ENCODE peak calls at places on chromosomes 4 and X, in six cellular contexts. T, J, R, B, M and N are unnamed samples.

GRCh38 chrX:65874765-65875164 is 165.1 kb downstream of the VSIG4 start:
- DNase-seq in B (no peak), T (no peak), R (no peak), J (no peak), M (no peak), N (no peak)

GRCh38 chr4:170139764-170140163 is 50.0 kb upstream of the AADAT start:
- DNase-seq in T (peak; percentile 73), J (no peak), B (peak; percentile 17), R (no peak), M (no peak), N (no peak)

GRCh38 chrX:154049209-154050112 is 29.8 kb upstream of the IRAK1 start:
- DNase-seq in R (no peak), J (no peak), B (no peak), M (no peak), T (no peak), N (no peak)

GRCh38 chr4:1761130-1761688 is 31.9 kb upstream of the FGFR3 start:
- DNase-seq in T (no peak), B (no peak), R (no peak), J (no peak), M (no peak), N (no peak)

GRCh38 chr4:181870326-181870725 is 372.9 kb upstream of the TENM3 start:
- DNase-seq in M (no peak), R (no peak), J (no peak), B (no peak), T (peak; percentile 18), N (no peak)

GRCh38 chr4:87103691-87104187 is 116.7 kb downstream of the KLHL8 start:
- DNase-seq in T (peak; percentile 66), J (no peak), M (no peak), B (no peak), R (no peak), N (peak; percentile 13)

GRCh38 chrX:46381630-46382029 is 163.6 kb downstream of the ZNF674 start:
- DNase-seq in R (peak; percentile 47), J (peak; percentile 48), T (no peak), B (no peak), M (no peak), N (peak; percentile 53)

GRCh38 chr4:23577398-23577797 is 312.4 kb downstream of the PPARGC1A start:
- DNase-seq in M (no peak), B (no peak), J (no peak), R (no peak), T (no peak), N (no peak)

GRCh38 chrX:37627602-37628001 is 56.1 kb downstream of the LANCL3 start:
- DNase-seq in M (no peak), B (no peak), T (no peak), J (no peak), R (no peak), N (no peak)

GRCh38 chrX:113920661-113921060 is 663.2 kb upstream of the HTR2C start:
- DNase-seq in T (no peak), M (no peak), B (no peak), R (peak; percentile 18), J (no peak), N (no peak)

GRCh38 chr4:100348472-100348871 is 158.2 kb upstream of the DDIT4L start:
- DNase-seq in R (no peak), T (peak; percentile 70), B (no peak), M (no peak), J (peak; percentile 84), N (peak; percentile 57)

GRCh38 chrX:50035119-50035518 is 112.7 kb downstream of the CLCN5 start:
- DNase-seq in J (no peak), B (no peak), R (no peak), M (no peak), T (no peak), N (no peak)

GRCh38 chr4:93373893-93374860 is 454.4 kb upstream of the ATOH1 start:
- DNase-seq in T (no peak), R (no peak), B (no peak), M (no peak), J (no peak), N (no peak)

GRCh38 chr4:2352171-2352570 is 66.3 kb downstream of the ZFYVE28 start:
- DNase-seq in T (no peak), M (no peak), B (no peak), J (no peak), R (no peak), N (no peak)

GRCh38 chr4:37767546-37767945 is 58.9 kb upstream of the PGM2 start:
- DNase-seq in J (no peak), M (no peak), B (peak; percentile 7), R (peak; percentile 10), T (no peak), N (peak; percentile 59)

GRCh38 chr4:113623274-113623894 is 138.2 kb downstream of the CAMK2D start:
- DNase-seq in J (no peak), M (no peak), R (no peak), T (no peak), B (no peak), N (no peak)

GRCh38 chrX:2828404-2829065 is at the start of gene GYG2:
- DNase-seq in J (peak; percentile 56), R (no peak), M (no peak), T (no peak), B (peak; percentile 58), N (peak; percentile 50)

GRCh38 chrX:150504399-150505186 is 63.8 kb upstream of the MTM1 start:
- DNase-seq in T (no peak), B (no peak), J (no peak), M (no peak), R (no peak), N (no peak)

GRCh38 chr4:128660361-128660964 is 149.0 kb upstream of the JADE1 start:
- DNase-seq in R (no peak), J (no peak), T (no peak), M (no peak), B (peak; percentile 23), N (no peak)

GRCh38 chrX:150983526-150984163 is 510 bp downstream of the HMGB3 start:
- DNase-seq in T (no peak), M (no peak), R (no peak), B (no peak), J (no peak), N (peak; percentile 12)

GRCh38 chr4:184824776-184825393 is 883 bp downstream of the ACSL1 start:
- DNase-seq in R (peak; percentile 54), T (no peak), J (no peak), B (no peak), M (no peak), N (no peak)

GRCh38 chrX:78571849-78572248 is 87.3 kb downstream of the RTL3 start:
- DNase-seq in T (no peak), B (no peak), J (no peak), M (no peak), R (no peak), N (no peak)

GRCh38 chr4:138802499-138802898 is 213.1 kb upstream of the NOCT start:
- DNase-seq in B (no peak), R (no peak), T (peak; percentile 14), J (no peak), M (no peak), N (no peak)

GRCh38 chrX:153569475-153569874 is 29.5 kb downstream of the CCNQ start:
- DNase-seq in B (no peak), T (no peak), M (no peak), R (no peak), J (no peak), N (no peak)

GRCh38 chrX:1380672-1381233 is 11.2 kb downstream of the SLC25A6 start:
- DNase-seq in B (no peak), R (no peak), M (no peak), J (no peak), T (no peak), N (no peak)

GRCh38 chrX:54640721-54641120 is 110.7 kb downstream of the GNL3L start:
- DNase-seq in B (no peak), T (no peak), M (no peak), R (peak; percentile 0), J (no peak), N (no peak)

GRCh38 chrX:134545524-134545923 is 85.6 kb downstream of the HPRT1 start:
- DNase-seq in R (no peak), T (no peak), M (no peak), B (no peak), J (no peak), N (no peak)

GRCh38 chrX:23434356-23434884 is 99.8 kb downstream of the PTCHD1 start:
- DNase-seq in B (no peak), J (no peak), T (peak; percentile 0), R (no peak), M (no peak), N (peak; percentile 32)

GRCh38 chrX:1027133-1027532 is 185.3 kb downstream of the CRLF2 start:
- DNase-seq in B (no peak), J (no peak), R (peak; percentile 64), T (no peak), M (no peak), N (no peak)

GRCh38 chr4:140099993-140100392 is 54.0 kb downstream of the MAML3 start:
- DNase-seq in M (no peak), R (no peak), T (no peak), J (peak; percentile 49), B (no peak), N (no peak)